ENCODE peak calls at places on chromosomes 11 and 22, in ten cellular contexts. K, A, F, E, Y, P, G, B, L and D are unnamed samples.

GRCh38 chr22:23565942-23566715 is 14.0 kb downstream of the IGLL1 start:
- DNase-seq in K (no peak), A (no peak), F (no peak), E (no peak), Y (no peak), P (no peak), G (no peak), B (no peak), L (no peak), D (no peak)

GRCh38 chr22:20536590-20537324 is 29.3 kb downstream of the MED15 start:
- DNase-seq in K (no peak), A (peak; percentile 82), F (no peak), E (no peak), Y (peak; percentile 31), P (no peak), G (no peak), B (no peak), L (no peak), D (no peak)

GRCh38 chr11:26134481-26135355 is 197.2 kb upstream of the ANO3 start:
- DNase-seq in K (peak; percentile 32), A (no peak), F (no peak), E (no peak), Y (no peak), P (no peak), G (peak; percentile 28), B (no peak), L (peak; percentile 20), D (peak; percentile 24)

GRCh38 chr11:10139656-10140055 is 154.4 kb downstream of the SBF2 start:
- DNase-seq in K (peak; percentile 75), A (no peak), F (peak; percentile 65), E (no peak), Y (no peak), P (no peak), G (peak; percentile 87), B (no peak), L (peak; percentile 91), D (no peak)

GRCh38 chr22:23841736-23842404 is 3.1 kb upstream of the DERL3 start:
- DNase-seq in K (no peak), A (peak; percentile 21), F (no peak), E (no peak), Y (no peak), P (no peak), G (no peak), B (no peak), L (no peak), D (peak; percentile 81)

GRCh38 chr11:27464155-27464759 is 8.3 kb downstream of the LGR4 start:
- DNase-seq in K (peak; percentile 81), A (no peak), F (peak; percentile 97), E (no peak), Y (no peak), P (no peak), G (peak; percentile 53), B (no peak), L (peak; percentile 88), D (no peak)

GRCh38 chr22:23862103-23862502 is 4.4 kb downstream of the SLC2A11 start:
- DNase-seq in K (peak; percentile 28), A (no peak), F (no peak), E (no peak), Y (no peak), P (peak; percentile 34), G (peak; percentile 61), B (no peak), L (peak; percentile 36), D (peak; percentile 77)

GRCh38 chr11:68251770-68252169 is 20.0 kb downstream of the C11orf24 start:
- DNase-seq in K (no peak), A (no peak), F (no peak), E (no peak), Y (no peak), P (no peak), G (no peak), B (no peak), L (no peak), D (no peak)

GRCh38 chr11:120810251-120810650 is 213.7 kb upstream of the TBCEL start:
- DNase-seq in K (no peak), A (no peak), F (no peak), E (no peak), Y (no peak), P (no peak), G (no peak), B (no peak), L (peak; percentile 40), D (no peak)

GRCh38 chr22:35523167-35523928 is 17.3 kb upstream of the RASD2 start:
- DNase-seq in K (no peak), A (no peak), F (no peak), E (no peak), Y (no peak), P (no peak), G (no peak), B (peak; percentile 42), L (no peak), D (no peak)

GRCh38 chr11:45185228-45185729 is 38.8 kb downstream of the PRDM11 start:
- DNase-seq in K (no peak), A (no peak), F (no peak), E (no peak), Y (no peak), P (no peak), G (no peak), B (no peak), L (peak; percentile 46), D (no peak)

GRCh38 chr11:64131657-64132387 is 34.1 kb downstream of the MACROD1 start:
- DNase-seq in K (no peak), A (no peak), F (no peak), E (no peak), Y (no peak), P (no peak), G (no peak), B (no peak), L (no peak), D (peak; percentile 96)

GRCh38 chr22:32044913-32045312 is 1.9 kb downstream of the SLC5A1 start:
- DNase-seq in K (no peak), A (no peak), F (no peak), E (no peak), Y (peak; percentile 55), P (no peak), G (peak; percentile 2), B (peak; percentile 70), L (no peak), D (peak; percentile 40)

GRCh38 chr11:108286369-108286768 is 63.5 kb downstream of the ATM start:
- DNase-seq in K (no peak), A (no peak), F (no peak), E (no peak), Y (no peak), P (no peak), G (no peak), B (no peak), L (no peak), D (no peak)

GRCh38 chr11:8959546-8960166 is 4.6 kb downstream of the TMEM9B start:
- DNase-seq in K (peak; percentile 68), A (no peak), F (peak; percentile 56), E (peak; percentile 59), Y (no peak), P (peak; percentile 30), G (peak; percentile 87), B (no peak), L (peak; percentile 80), D (peak; percentile 87)

GRCh38 chr11:29816359-29816758 is 200.5 kb downstream of the KCNA4 start:
- DNase-seq in K (no peak), A (no peak), F (no peak), E (no peak), Y (no peak), P (no peak), G (no peak), B (no peak), L (no peak), D (no peak)

DNA sequence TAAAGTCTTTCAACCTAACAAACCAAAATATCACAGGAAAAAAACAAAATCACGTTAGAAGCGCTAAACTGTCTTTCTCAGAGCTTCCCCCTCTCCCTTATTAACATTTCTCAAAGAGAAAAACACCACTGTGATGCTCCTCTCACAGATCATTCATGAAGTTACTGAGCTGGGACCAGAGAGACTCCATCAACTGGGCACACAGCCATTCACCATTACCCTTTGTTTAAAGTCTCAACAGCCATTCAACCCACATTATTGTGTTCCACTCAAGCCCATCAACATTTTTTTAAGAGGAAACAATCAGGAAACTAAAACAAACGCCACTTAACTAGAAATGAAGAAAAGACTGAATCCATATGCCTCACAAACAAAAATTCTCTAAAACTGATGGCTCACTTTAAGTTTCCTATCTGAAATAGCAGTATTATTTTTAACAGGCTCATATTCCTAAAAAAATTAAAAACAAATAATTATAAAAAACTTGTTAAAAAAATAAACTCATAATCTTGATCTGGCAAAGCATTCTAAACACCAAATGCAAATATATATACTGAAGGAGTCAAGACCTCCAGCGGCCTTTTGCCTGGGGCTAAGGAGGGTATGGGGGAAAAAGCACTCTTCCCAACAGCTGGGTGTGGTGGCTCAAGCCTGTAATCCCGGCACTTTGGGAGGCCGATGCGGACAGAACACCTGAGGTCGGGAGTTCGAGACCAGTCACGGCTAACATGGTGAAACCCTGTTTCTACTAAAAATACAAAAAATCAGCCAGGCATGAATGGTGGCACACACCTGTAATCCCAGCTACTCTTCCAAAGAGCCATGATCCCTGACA is 14.0 kb downstream of the CELF1 start:
- DNase-seq in K (no peak), A (no peak), F (no peak), E (no peak), Y (peak; percentile 8), P (no peak), G (no peak), B (no peak), L (peak; percentile 49), D (no peak)
- H3K4me1 ChIP-seq in K (peaks cover 28% of the 10 kb centered on the region), A (peaks cover 72% of the 10 kb centered on the region), F (peaks cover 34% of the 10 kb centered on the region), E (peaks cover 4% of the 10 kb centered on the region), Y (peaks cover 78% of the 10 kb centered on the region), P (peaks cover 75% of the 10 kb centered on the region), G (peaks cover 31% of the 10 kb centered on the region), B (peaks cover 28% of the 10 kb centered on the region), L (peaks cover 14% of the 10 kb centered on the region), D (no peaks in the 10 kb centered on the region)

DNA sequence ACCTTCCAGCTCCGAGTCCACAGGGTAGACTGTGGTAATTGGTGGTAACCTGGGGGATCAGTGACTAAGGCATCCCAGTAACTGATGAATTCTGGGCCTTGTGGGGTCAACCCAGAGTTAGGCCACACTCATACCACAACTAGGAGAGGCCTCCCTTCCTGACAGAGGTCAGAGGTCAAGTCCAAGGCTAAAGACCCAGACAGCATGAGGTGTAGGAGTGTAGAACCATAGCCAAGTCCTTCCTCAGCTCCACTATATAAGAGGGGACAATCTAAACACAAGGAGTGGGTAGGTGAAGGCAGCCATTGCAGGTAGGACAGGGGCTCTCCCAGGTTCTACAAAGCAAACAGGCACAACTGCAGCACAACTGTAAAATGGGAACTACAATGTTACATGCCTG is 4.6 kb downstream of the AP1B1 start:
- DNase-seq in K (no peak), A (no peak), F (no peak), E (no peak), Y (no peak), P (no peak), G (no peak), B (no peak), L (no peak), D (no peak)
- H3K4me1 ChIP-seq in K (peaks cover 15% of the 10 kb centered on the region), A (peaks cover 26% of the 10 kb centered on the region), F (peaks cover 42% of the 10 kb centered on the region), E (peaks cover 6% of the 10 kb centered on the region), Y (peaks cover 22% of the 10 kb centered on the region), P (peaks cover 49% of the 10 kb centered on the region), G (peaks cover 4% of the 10 kb centered on the region), B (peaks cover 50% of the 10 kb centered on the region), L (peaks cover 2% of the 10 kb centered on the region), D (no peaks in the 10 kb centered on the region)

GRCh38 chr11:20049231-20049630 is 111.0 kb downstream of the DBX1 start:
- DNase-seq in K (no peak), A (no peak), F (no peak), E (no peak), Y (no peak), P (no peak), G (no peak), B (no peak), L (peak; percentile 61), D (no peak)
- H3K4me1 ChIP-seq in K (peaks cover 67% of the 10 kb centered on the region), A (peaks cover 30% of the 10 kb centered on the region), F (no peaks in the 10 kb centered on the region), E (peaks cover 15% of the 10 kb centered on the region), Y (peaks cover 19% of the 10 kb centered on the region), P (no peaks in the 10 kb centered on the region), G (peaks cover 11% of the 10 kb centered on the region), B (no peaks in the 10 kb centered on the region), L (no peaks in the 10 kb centered on the region), D (peaks cover 53% of the 10 kb centered on the region)

GRCh38 chr11:78800089-78800690 is 225.5 kb upstream of the NARS2 start:
- DNase-seq in K (no peak), A (no peak), F (no peak), E (no peak), Y (no peak), P (no peak), G (peak; percentile 30), B (no peak), L (no peak), D (no peak)
- H3K4me1 ChIP-seq in K (peaks cover 19% of the 10 kb centered on the region), A (peaks cover 23% of the 10 kb centered on the region), F (no peaks in the 10 kb centered on the region), E (peaks cover 14% of the 10 kb centered on the region), Y (peaks cover 6% of the 10 kb centered on the region), P (no peaks in the 10 kb centered on the region), G (peaks cover 11% of the 10 kb centered on the region), B (peaks cover 15% of the 10 kb centered on the region), L (peaks cover 49% of the 10 kb centered on the region), D (no peaks in the 10 kb centered on the region)